ENCODE peak calls at places on chromosomes 3 and 15, in nine cellular contexts. One of them, this sample, is unnamed.
A peak's percentile ranks its signal among the peaks of the same experiment; 100 is the strongest.

GRCh38 chr3:57007513-57008415 is 52.7 kb upstream of the SPATA12 start:
- DNase-seq in activated T-helper 9 cell treated with anti-CD3 and anti-CD28 coated beads, Interleukin-2, amount 50 U/mL, for 16 hours: no peak
- DNase-seq in activated CD4-positive, alpha-beta T cell treated with anti-CD3 and anti-CD28 coated beads, Interleukin-2, amount 10 ng/mL, durations not matched to agents 7 days and 5 days: no peak
- DNase-seq in amniotic stem cell: peak; percentile 72
- DNase-seq in naive thymus-derived CD8-positive, alpha-beta T cell: no peak
- DNase-seq in AG10803: peak; percentile 90
- DNase-seq in Kasumi-1: peak; percentile 18
- DNase-seq in upper lobe of left lung: peak; percentile 59
- DNase-seq in SW 1271: no peak
- DNase-seq in this sample: no peak

GRCh38 chr3:16066975-16067374 is 107.5 kb upstream of the GALNT15 start:
- DNase-seq in activated CD4-positive, alpha-beta T cell treated with anti-CD3 and anti-CD28 coated beads, Interleukin-2, amount 10 ng/mL, durations not matched to agents 7 days and 5 days: no peak
- DNase-seq in Kasumi-1: no peak
- DNase-seq in SW 1271: no peak
- DNase-seq in activated T-helper 9 cell treated with anti-CD3 and anti-CD28 coated beads, Interleukin-2, amount 50 U/mL, for 16 hours: no peak
- DNase-seq in AG10803: peak; percentile 98
- DNase-seq in amniotic stem cell: no peak
- DNase-seq in upper lobe of left lung: no peak
- DNase-seq in naive thymus-derived CD8-positive, alpha-beta T cell: no peak
- DNase-seq in this sample: no peak

GRCh38 chr3:38235466-38235865 is 30.1 kb upstream of the SLC22A13 start:
- DNase-seq in Kasumi-1: no peak
- DNase-seq in naive thymus-derived CD8-positive, alpha-beta T cell: no peak
- DNase-seq in activated CD4-positive, alpha-beta T cell treated with anti-CD3 and anti-CD28 coated beads, Interleukin-2, amount 10 ng/mL, durations not matched to agents 7 days and 5 days: no peak
- DNase-seq in activated T-helper 9 cell treated with anti-CD3 and anti-CD28 coated beads, Interleukin-2, amount 50 U/mL, for 16 hours: no peak
- DNase-seq in SW 1271: no peak
- DNase-seq in upper lobe of left lung: no peak
- DNase-seq in amniotic stem cell: no peak
- DNase-seq in AG10803: no peak
- DNase-seq in this sample: peak; percentile 60

GRCh38 chr3:126132751-126133511 is 47.5 kb downstream of the ALDH1L1 start:
- DNase-seq in AG10803: no peak
- DNase-seq in naive thymus-derived CD8-positive, alpha-beta T cell: no peak
- DNase-seq in amniotic stem cell: no peak
- DNase-seq in upper lobe of left lung: peak; percentile 15
- DNase-seq in activated T-helper 9 cell treated with anti-CD3 and anti-CD28 coated beads, Interleukin-2, amount 50 U/mL, for 16 hours: no peak
- DNase-seq in activated CD4-positive, alpha-beta T cell treated with anti-CD3 and anti-CD28 coated beads, Interleukin-2, amount 10 ng/mL, durations not matched to agents 7 days and 5 days: no peak
- DNase-seq in Kasumi-1: no peak
- DNase-seq in SW 1271: no peak
- DNase-seq in this sample: no peak

GRCh38 chr15:80605591-80606150 is 89.4 kb upstream of the ABHD17C start:
- DNase-seq in activated T-helper 9 cell treated with anti-CD3 and anti-CD28 coated beads, Interleukin-2, amount 50 U/mL, for 16 hours: no peak
- DNase-seq in Kasumi-1: no peak
- DNase-seq in AG10803: no peak
- DNase-seq in SW 1271: no peak
- DNase-seq in naive thymus-derived CD8-positive, alpha-beta T cell: no peak
- DNase-seq in upper lobe of left lung: no peak
- DNase-seq in amniotic stem cell: no peak
- DNase-seq in activated CD4-positive, alpha-beta T cell treated with anti-CD3 and anti-CD28 coated beads, Interleukin-2, amount 10 ng/mL, durations not matched to agents 7 days and 5 days: no peak
- DNase-seq in this sample: no peak

GRCh38 chr15:42918047-42918446 is 2.5 kb downstream of the TTBK2 start:
- DNase-seq in Kasumi-1: no peak
- DNase-seq in amniotic stem cell: no peak
- DNase-seq in upper lobe of left lung: no peak
- DNase-seq in activated CD4-positive, alpha-beta T cell treated with anti-CD3 and anti-CD28 coated beads, Interleukin-2, amount 10 ng/mL, durations not matched to agents 7 days and 5 days: no peak
- DNase-seq in activated T-helper 9 cell treated with anti-CD3 and anti-CD28 coated beads, Interleukin-2, amount 50 U/mL, for 16 hours: no peak
- DNase-seq in naive thymus-derived CD8-positive, alpha-beta T cell: no peak
- DNase-seq in SW 1271: no peak
- DNase-seq in AG10803: no peak
- DNase-seq in this sample: no peak

GRCh38 chr15:31871159-31871886 is 159.0 kb upstream of the CHRNA7 start:
- DNase-seq in SW 1271: no peak
- DNase-seq in activated CD4-positive, alpha-beta T cell treated with anti-CD3 and anti-CD28 coated beads, Interleukin-2, amount 10 ng/mL, durations not matched to agents 7 days and 5 days: no peak
- DNase-seq in Kasumi-1: no peak
- DNase-seq in upper lobe of left lung: no peak
- DNase-seq in amniotic stem cell: no peak
- DNase-seq in AG10803: no peak
- DNase-seq in naive thymus-derived CD8-positive, alpha-beta T cell: no peak
- DNase-seq in activated T-helper 9 cell treated with anti-CD3 and anti-CD28 coated beads, Interleukin-2, amount 50 U/mL, for 16 hours: no peak
- DNase-seq in this sample: no peak

GRCh38 chr3:65672876-65673815 is 365.6 kb downstream of the MAGI1 start:
- DNase-seq in amniotic stem cell: peak; percentile 57
- DNase-seq in activated CD4-positive, alpha-beta T cell treated with anti-CD3 and anti-CD28 coated beads, Interleukin-2, amount 10 ng/mL, durations not matched to agents 7 days and 5 days: peak; percentile 19
- DNase-seq in activated T-helper 9 cell treated with anti-CD3 and anti-CD28 coated beads, Interleukin-2, amount 50 U/mL, for 16 hours: no peak
- DNase-seq in Kasumi-1: peak; percentile 38
- DNase-seq in SW 1271: peak; percentile 23
- DNase-seq in AG10803: peak; percentile 30
- DNase-seq in naive thymus-derived CD8-positive, alpha-beta T cell: no peak
- DNase-seq in upper lobe of left lung: peak; percentile 58
- DNase-seq in this sample: peak; percentile 17

GRCh38 chr3:184240384-184241140 is 8.2 kb downstream of the ALG3 start:
- DNase-seq in activated CD4-positive, alpha-beta T cell treated with anti-CD3 and anti-CD28 coated beads, Interleukin-2, amount 10 ng/mL, durations not matched to agents 7 days and 5 days: peak; percentile 26
- DNase-seq in activated T-helper 9 cell treated with anti-CD3 and anti-CD28 coated beads, Interleukin-2, amount 50 U/mL, for 16 hours: no peak
- DNase-seq in amniotic stem cell: no peak
- DNase-seq in AG10803: no peak
- DNase-seq in SW 1271: no peak
- DNase-seq in naive thymus-derived CD8-positive, alpha-beta T cell: no peak
- DNase-seq in upper lobe of left lung: no peak
- DNase-seq in Kasumi-1: peak; percentile 49
- DNase-seq in this sample: no peak

GRCh38 chr3:157368171-157368570 is 68.5 kb upstream of the PTX3 start:
- DNase-seq in Kasumi-1: no peak
- DNase-seq in upper lobe of left lung: no peak
- DNase-seq in activated CD4-positive, alpha-beta T cell treated with anti-CD3 and anti-CD28 coated beads, Interleukin-2, amount 10 ng/mL, durations not matched to agents 7 days and 5 days: no peak
- DNase-seq in SW 1271: no peak
- DNase-seq in amniotic stem cell: no peak
- DNase-seq in naive thymus-derived CD8-positive, alpha-beta T cell: no peak
- DNase-seq in activated T-helper 9 cell treated with anti-CD3 and anti-CD28 coated beads, Interleukin-2, amount 50 U/mL, for 16 hours: no peak
- DNase-seq in AG10803: no peak
- DNase-seq in this sample: no peak

GRCh38 chr15:51641490-51642135 is 19.0 kb upstream of the DMXL2 start:
- DNase-seq in upper lobe of left lung: no peak
- DNase-seq in amniotic stem cell: no peak
- DNase-seq in Kasumi-1: peak; percentile 11
- DNase-seq in activated T-helper 9 cell treated with anti-CD3 and anti-CD28 coated beads, Interleukin-2, amount 50 U/mL, for 16 hours: no peak
- DNase-seq in naive thymus-derived CD8-positive, alpha-beta T cell: no peak
- DNase-seq in AG10803: no peak
- DNase-seq in activated CD4-positive, alpha-beta T cell treated with anti-CD3 and anti-CD28 coated beads, Interleukin-2, amount 10 ng/mL, durations not matched to agents 7 days and 5 days: no peak
- DNase-seq in SW 1271: no peak
- DNase-seq in this sample: no peak

GRCh38 chr15:35089556-35089955 is 4.5 kb upstream of the NANOGP8 start:
- DNase-seq in activated CD4-positive, alpha-beta T cell treated with anti-CD3 and anti-CD28 coated beads, Interleukin-2, amount 10 ng/mL, durations not matched to agents 7 days and 5 days: no peak
- DNase-seq in upper lobe of left lung: no peak
- DNase-seq in AG10803: no peak
- DNase-seq in Kasumi-1: no peak
- DNase-seq in activated T-helper 9 cell treated with anti-CD3 and anti-CD28 coated beads, Interleukin-2, amount 50 U/mL, for 16 hours: no peak
- DNase-seq in SW 1271: no peak
- DNase-seq in amniotic stem cell: no peak
- DNase-seq in naive thymus-derived CD8-positive, alpha-beta T cell: no peak
- DNase-seq in this sample: no peak

GRCh38 chr3:82739390-82739789 is 977.9 kb upstream of the GBE1 start:
- DNase-seq in amniotic stem cell: no peak
- DNase-seq in Kasumi-1: no peak
- DNase-seq in AG10803: no peak
- DNase-seq in upper lobe of left lung: no peak
- DNase-seq in activated T-helper 9 cell treated with anti-CD3 and anti-CD28 coated beads, Interleukin-2, amount 50 U/mL, for 16 hours: no peak
- DNase-seq in naive thymus-derived CD8-positive, alpha-beta T cell: no peak
- DNase-seq in activated CD4-positive, alpha-beta T cell treated with anti-CD3 and anti-CD28 coated beads, Interleukin-2, amount 10 ng/mL, durations not matched to agents 7 days and 5 days: no peak
- DNase-seq in SW 1271: no peak
- DNase-seq in this sample: no peak

GRCh38 chr15:58628206-58629057 is 121.1 kb downstream of the ADAM10 start:
- DNase-seq in naive thymus-derived CD8-positive, alpha-beta T cell: no peak
- DNase-seq in upper lobe of left lung: no peak
- DNase-seq in Kasumi-1: no peak
- DNase-seq in activated T-helper 9 cell treated with anti-CD3 and anti-CD28 coated beads, Interleukin-2, amount 50 U/mL, for 16 hours: no peak
- DNase-seq in amniotic stem cell: no peak
- DNase-seq in activated CD4-positive, alpha-beta T cell treated with anti-CD3 and anti-CD28 coated beads, Interleukin-2, amount 10 ng/mL, durations not matched to agents 7 days and 5 days: peak; percentile 12
- DNase-seq in AG10803: no peak
- DNase-seq in SW 1271: peak; percentile 43
- DNase-seq in this sample: no peak

GRCh38 chr15:88467073-88467934 is at the start of the genes MRPL46 and MRPS11:
- DNase-seq in activated CD4-positive, alpha-beta T cell treated with anti-CD3 and anti-CD28 coated beads, Interleukin-2, amount 10 ng/mL, durations not matched to agents 7 days and 5 days: peak; percentile 92
- DNase-seq in activated T-helper 9 cell treated with anti-CD3 and anti-CD28 coated beads, Interleukin-2, amount 50 U/mL, for 16 hours: peak; percentile 82
- DNase-seq in naive thymus-derived CD8-positive, alpha-beta T cell: peak; percentile 77
- DNase-seq in Kasumi-1: peak; percentile 94
- DNase-seq in upper lobe of left lung: peak; percentile 84
- DNase-seq in amniotic stem cell: peak; percentile 81
- DNase-seq in SW 1271: peak; percentile 99
- DNase-seq in AG10803: peak; percentile 84
- DNase-seq in this sample: peak; percentile 84

GRCh38 chr3:194330579-194330978 is 20.5 kb downstream of the CPN2 start:
- DNase-seq in Kasumi-1: no peak
- DNase-seq in naive thymus-derived CD8-positive, alpha-beta T cell: no peak
- DNase-seq in SW 1271: no peak
- DNase-seq in AG10803: peak; percentile 82
- DNase-seq in activated T-helper 9 cell treated with anti-CD3 and anti-CD28 coated beads, Interleukin-2, amount 50 U/mL, for 16 hours: no peak
- DNase-seq in amniotic stem cell: no peak
- DNase-seq in upper lobe of left lung: peak; percentile 54
- DNase-seq in activated CD4-positive, alpha-beta T cell treated with anti-CD3 and anti-CD28 coated beads, Interleukin-2, amount 10 ng/mL, durations not matched to agents 7 days and 5 days: no peak
- DNase-seq in this sample: no peak

GRCh38 chr15:69303337-69304175 is 4.8 kb downstream of the PAQR5 start:
- DNase-seq in AG10803: peak; percentile 34
- DNase-seq in SW 1271: peak; percentile 16
- DNase-seq in amniotic stem cell: no peak
- DNase-seq in activated CD4-positive, alpha-beta T cell treated with anti-CD3 and anti-CD28 coated beads, Interleukin-2, amount 10 ng/mL, durations not matched to agents 7 days and 5 days: no peak
- DNase-seq in activated T-helper 9 cell treated with anti-CD3 and anti-CD28 coated beads, Interleukin-2, amount 50 U/mL, for 16 hours: no peak
- DNase-seq in naive thymus-derived CD8-positive, alpha-beta T cell: no peak
- DNase-seq in upper lobe of left lung: no peak
- DNase-seq in Kasumi-1: no peak
- DNase-seq in this sample: no peak

GRCh38 chr15:89206908-89207331 is 14.5 kb downstream of the RLBP1 start:
- DNase-seq in amniotic stem cell: peak; percentile 39
- DNase-seq in naive thymus-derived CD8-positive, alpha-beta T cell: peak; percentile 54
- DNase-seq in SW 1271: peak; percentile 75
- DNase-seq in activated CD4-positive, alpha-beta T cell treated with anti-CD3 and anti-CD28 coated beads, Interleukin-2, amount 10 ng/mL, durations not matched to agents 7 days and 5 days: peak; percentile 71
- DNase-seq in upper lobe of left lung: peak; percentile 85
- DNase-seq in activated T-helper 9 cell treated with anti-CD3 and anti-CD28 coated beads, Interleukin-2, amount 50 U/mL, for 16 hours: peak; percentile 65
- DNase-seq in AG10803: peak; percentile 51
- DNase-seq in Kasumi-1: peak; percentile 65
- DNase-seq in this sample: peak; percentile 49

GRCh38 chr3:63912768-63913588 is 795 bp upstream of the SCAANT1 start:
- DNase-seq in AG10803: peak; percentile 45
- DNase-seq in activated CD4-positive, alpha-beta T cell treated with anti-CD3 and anti-CD28 coated beads, Interleukin-2, amount 10 ng/mL, durations not matched to agents 7 days and 5 days: peak; percentile 52
- DNase-seq in Kasumi-1: no peak
- DNase-seq in amniotic stem cell: no peak
- DNase-seq in upper lobe of left lung: peak; percentile 84
- DNase-seq in activated T-helper 9 cell treated with anti-CD3 and anti-CD28 coated beads, Interleukin-2, amount 50 U/mL, for 16 hours: peak; percentile 43
- DNase-seq in naive thymus-derived CD8-positive, alpha-beta T cell: peak; percentile 38
- DNase-seq in SW 1271: peak; percentile 29
- DNase-seq in this sample: no peak

GRCh38 chr3:40899286-40899712 is 300.0 kb upstream of the CTNNB1 start:
- DNase-seq in Kasumi-1: no peak
- DNase-seq in SW 1271: no peak
- DNase-seq in activated T-helper 9 cell treated with anti-CD3 and anti-CD28 coated beads, Interleukin-2, amount 50 U/mL, for 16 hours: no peak
- DNase-seq in amniotic stem cell: no peak
- DNase-seq in upper lobe of left lung: no peak
- DNase-seq in naive thymus-derived CD8-positive, alpha-beta T cell: no peak
- DNase-seq in activated CD4-positive, alpha-beta T cell treated with anti-CD3 and anti-CD28 coated beads, Interleukin-2, amount 10 ng/mL, durations not matched to agents 7 days and 5 days: no peak
- DNase-seq in AG10803: peak; percentile 42
- DNase-seq in this sample: no peak

GRCh38 chr3:168794427-168794826 is 698.7 kb upstream of the GOLIM4 start:
- DNase-seq in SW 1271: no peak
- DNase-seq in Kasumi-1: no peak
- DNase-seq in activated T-helper 9 cell treated with anti-CD3 and anti-CD28 coated beads, Interleukin-2, amount 50 U/mL, for 16 hours: no peak
- DNase-seq in amniotic stem cell: no peak
- DNase-seq in upper lobe of left lung: no peak
- DNase-seq in AG10803: no peak
- DNase-seq in activated CD4-positive, alpha-beta T cell treated with anti-CD3 and anti-CD28 coated beads, Interleukin-2, amount 10 ng/mL, durations not matched to agents 7 days and 5 days: no peak
- DNase-seq in naive thymus-derived CD8-positive, alpha-beta T cell: no peak
- DNase-seq in this sample: no peak

This sample was measured in foreskin melanocyte.